ENCODE peak calls at places on chromosome 9, in ten cellular contexts. S is iris pigment epithelial cell; D is AG09309; K is retina; I is activated naive CD4-positive, alpha-beta T cell treated with anti-CD3 and anti-CD28 coated beads for 36 hours; W is left colon; O is ELR; G is C1 segment of cervical spinal cord; Q is ureter; J is MCF 10A. Z is an unnamed sample.

GRCh38 chr9:70262948-70263347 is 4.2 kb downstream of the SMC5 start:
- DNase-seq in J (no peak), Q (no peak), G (no peak), O (no peak), D (no peak), S (peak), I (no peak), W (no peak), K (no peak), Z (no peak)

GRCh38 chr9:33220681-33221567 is 19.0 kb upstream of the SPINK4 start:
- DNase-seq in G (no peak), S (no peak), D (no peak), K (no peak), Q (no peak), O (no peak), I (no peak), W (no peak), J (no peak), Z (no peak)

GRCh38 chr9:135356796-135357195 is 122.8 kb upstream of the PPP1R26 start:
- DNase-seq in S (no peak), I (no peak), K (no peak), O (no peak), G (no peak), J (no peak), Q (no peak), W (no peak), D (no peak), Z (no peak)

GRCh38 chr9:14351206-14351605 is 37.3 kb upstream of the NFIB start:
- DNase-seq in K (no peak), Q (no peak), G (no peak), D (no peak), O (no peak), W (no peak), J (no peak), S (no peak), I (no peak), Z (no peak)

GRCh38 chr9:127574089-127574921 is 37.8 kb upstream of the STXBP1 start:
- DNase-seq in J (peak), D (no peak), O (peak), I (no peak), K (no peak), S (no peak), Q (peak), G (no peak), W (peak), Z (no peak)

GRCh38 chr9:89225587-89225986 is 47.0 kb upstream of the SHC3 start:
- DNase-seq in J (no peak), I (no peak), G (no peak), W (no peak), Q (no peak), O (no peak), K (no peak), D (no peak), S (peak), Z (peak)

GRCh38 chr9:73039253-73039915 is 86.5 kb upstream of the ALDH1A1 start:
- DNase-seq in W (no peak), Q (peak), K (no peak), S (peak), J (peak), I (no peak), G (no peak), O (no peak), D (no peak), Z (no peak)

GRCh38 chr9:16121168-16121567 is 568.3 kb downstream of the CCDC171 start:
- DNase-seq in G (no peak), O (no peak), I (no peak), S (no peak), W (no peak), D (no peak), K (no peak), Q (no peak), J (no peak), Z (no peak)

GRCh38 chr9:107044872-107045271 is 181.9 kb downstream of the ZNF462 start:
- DNase-seq in W (peak), Q (no peak), I (no peak), S (no peak), O (no peak), D (no peak), K (no peak), G (no peak), J (no peak), Z (no peak)

GRCh38 chr9:15007698-15008097 is 97.5 kb upstream of the FREM1 start:
- DNase-seq in Q (no peak), S (no peak), O (no peak), D (no peak), G (no peak), I (no peak), W (no peak), K (no peak), J (no peak), Z (no peak)

GRCh38 chr9:114004221-114004716 is 73.8 kb downstream of the AMBP start:
- DNase-seq in K (no peak), J (no peak), G (no peak), O (no peak), S (no peak), D (no peak), I (no peak), W (peak), Q (peak), Z (no peak)

GRCh38 chr9:119092125-119092524 is 277.1 kb downstream of the BRINP1 start:
- DNase-seq in G (no peak), W (no peak), Q (no peak), D (no peak), J (no peak), S (no peak), I (no peak), O (no peak), K (no peak), Z (no peak)

GRCh38 chr9:86521936-86522335 is 167.7 kb upstream of the TUT7 start:
- DNase-seq in I (no peak), G (no peak), O (no peak), Q (no peak), K (no peak), D (no peak), J (no peak), S (no peak), W (no peak), Z (no peak)

GRCh38 chr9:13596383-13596970 is 317.0 kb upstream of the MPDZ start:
- DNase-seq in G (no peak), I (no peak), W (no peak), O (no peak), J (no peak), Q (no peak), K (no peak), S (no peak), D (no peak), Z (no peak)

GRCh38 chr9:37468620-37469019 is 3.4 kb upstream of the ZBTB5 start:
- DNase-seq in J (no peak), Q (no peak), K (no peak), D (no peak), I (no peak), S (no peak), O (no peak), W (no peak), G (no peak), Z (no peak)

GRCh38 chr9:36922548-36922947 is 111.5 kb downstream of the PAX5 start:
- DNase-seq in I (no peak), W (no peak), G (no peak), K (no peak), O (peak), D (no peak), J (peak), Q (no peak), S (peak), Z (no peak)

GRCh38 chr9:129810116-129810515 is 7.1 kb downstream of the TOR1B start:
- DNase-seq in K (no peak), J (no peak), I (no peak), S (no peak), D (no peak), G (no peak), Q (no peak), W (no peak), O (no peak), Z (no peak)

GRCh38 chr9:109722007-109722406 is 58.0 kb upstream of the PALM2AKAP2 start:
- DNase-seq in Q (no peak), W (no peak), O (no peak), G (no peak), I (no peak), D (no peak), K (no peak), J (no peak), S (no peak), Z (no peak)

GRCh38 chr9:23829580-23830458 is 3.8 kb upstream of the ELAVL2 start:
- DNase-seq in G (no peak), O (no peak), J (peak), I (no peak), W (no peak), Q (no peak), K (peak), S (peak), D (no peak), Z (no peak)

GRCh38 chr9:88197781-88198345 is 59.6 kb upstream of the SPATA31C2 start:
- DNase-seq in D (peak), J (peak), G (no peak), O (peak), W (no peak), I (no peak), Q (no peak), S (peak), K (no peak), Z (peak)

GRCh38 chr9:102461441-102461840 is 533.7 kb upstream of the CYLC2 start:
- DNase-seq in G (no peak), O (peak), K (no peak), Q (no peak), D (no peak), I (no peak), J (peak), S (peak), W (no peak), Z (no peak)

GRCh38 chr9:131715906-131716305 is 24.0 kb downstream of the RAPGEF1 start:
- DNase-seq in S (no peak), W (no peak), J (no peak), O (no peak), Q (no peak), K (no peak), G (no peak), I (no peak), D (no peak), Z (no peak)

GRCh38 chr9:89042984-89043383 is 51.7 kb downstream of the S1PR3 start:
- DNase-seq in Q (no peak), G (no peak), S (no peak), W (no peak), D (no peak), I (no peak), J (no peak), O (no peak), K (no peak), Z (no peak)

GRCh38 chr9:113548221-113549041 is 84.9 kb downstream of the RGS3 start:
- DNase-seq in G (no peak), Q (no peak), K (peak), W (peak), J (no peak), D (no peak), O (no peak), I (peak), S (peak), Z (no peak)

GRCh38 chr9:137582286-137582860 is 3.6 kb upstream of the DPH7 start:
- DNase-seq in K (no peak), I (peak), D (no peak), O (peak), G (no peak), W (no peak), Q (no peak), J (no peak), S (no peak), Z (no peak)

GRCh38 chr9:4793412-4794005 is 765 bp downstream of the RCL1 start:
- DNase-seq in D (no peak), Q (no peak), O (no peak), K (peak), W (no peak), G (no peak), I (no peak), S (peak), J (peak), Z (no peak)

Z was measured in AG04450.